ENCODE peak calls at places on chromosomes 13 and 19, in eight cellular contexts. W is ELF-1; U is activated CD4-positive, alpha-beta T cell treated with anti-CD3 and anti-CD28 coated beads, Interleukin-2, amount 50 U/mL, for 48 hours; D is GM03348; V is immature natural killer cell; Y is heart left ventricle; P is T-helper 1 cell; J is tibial nerve. I is an unnamed sample.
A peak's percentile ranks its signal among the peaks of the same experiment; 100 is the strongest.

GRCh38 chr19:28736528-28736927 is 476.4 kb downstream of the UQCRFS1 start:
- DNase-seq in D (no peak), U (no peak), W (no peak), J (no peak), V (no peak), Y (no peak), P (no peak), I (no peak)

GRCh38 chr19:12752056-12752781 is 628 bp downstream of the BEST2 start:
- DNase-seq in D (no peak), W (no peak), V (no peak), U (no peak), P (no peak), Y (no peak), J (no peak), I (no peak)

GRCh38 chr13:112831801-112832200 is 137.2 kb upstream of the MCF2L start:
- DNase-seq in Y (no peak), U (no peak), J (no peak), V (no peak), D (no peak), P (no peak), W (no peak), I (no peak)

GRCh38 chr13:30734434-30734833 is 909 bp upstream of the ALOX5AP start:
- DNase-seq in J (no peak), P (no peak), D (peak; percentile 42), V (no peak), Y (no peak), U (no peak), W (no peak), I (no peak)

GRCh38 chr19:1690570-1691307 is 38.3 kb upstream of the TCF3 start:
- DNase-seq in D (peak; percentile 67), U (peak; percentile 80), W (peak; percentile 75), V (peak; percentile 52), P (no peak), Y (no peak), J (no peak), I (no peak)

GRCh38 chr19:29119582-29119981 is 93.4 kb downstream of the UQCRFS1 start:
- DNase-seq in J (no peak), U (no peak), W (peak; percentile 35), Y (no peak), P (no peak), D (peak; percentile 50), V (no peak), I (no peak)

GRCh38 chr13:99258210-99258860 is at the start of gene GPR18:
- DNase-seq in Y (no peak), P (no peak), U (no peak), D (no peak), W (no peak), J (no peak), V (peak; percentile 65), I (no peak)

GRCh38 chr13:41639237-41639904 is 182.0 kb downstream of the RGCC start:
- DNase-seq in J (no peak), P (no peak), Y (no peak), W (no peak), D (no peak), U (no peak), V (no peak), I (no peak)

GRCh38 chr19:6778386-6778785 is 5.9 kb downstream of the VAV1 start:
- DNase-seq in P (no peak), Y (no peak), U (no peak), D (no peak), J (no peak), V (peak; percentile 31), W (no peak), I (no peak)

GRCh38 chr19:3970313-3970807 is 539 bp downstream of the DAPK3 start:
- DNase-seq in P (no peak), D (no peak), Y (no peak), U (no peak), W (no peak), J (no peak), V (no peak), I (no peak)

GRCh38 chr19:48810151-48810550 is 678 bp downstream of the BCAT2 start:
- DNase-seq in Y (no peak), P (no peak), D (no peak), U (no peak), V (no peak), W (no peak), J (no peak), I (no peak)

GRCh38 chr13:68234278-68234677 is 1004.1 kb upstream of the PCDH9 start:
- DNase-seq in D (no peak), V (no peak), P (no peak), Y (no peak), W (no peak), U (no peak), J (no peak), I (no peak)

GRCh38 chr13:29523199-29523931 is 72.1 kb downstream of the SLC7A1 start:
- DNase-seq in U (no peak), D (peak; percentile 78), W (no peak), J (peak; percentile 63), Y (no peak), P (no peak), V (no peak), I (no peak)

GRCh38 chr19:18140473-18140872 is 12.5 kb upstream of the PIK3R2 start:
- DNase-seq in Y (no peak), P (no peak), J (no peak), D (no peak), W (no peak), U (no peak), V (no peak), I (no peak)

GRCh38 chr19:31223805-31224534 is 125.3 kb downstream of the TSHZ3 start:
- DNase-seq in V (no peak), J (no peak), W (no peak), D (peak; percentile 79), Y (no peak), P (no peak), U (no peak), I (no peak)

GRCh38 chr13:112587767-112588489 is at the start of gene TUBGCP3:
- DNase-seq in U (peak; percentile 80), Y (peak; percentile 93), P (peak; percentile 46), W (peak; percentile 87), V (peak; percentile 79), J (peak; percentile 59), D (peak; percentile 96), I (peak; percentile 33)

GRCh38 chr13:76043882-76044281 is 407.8 kb downstream of the LMO7 start:
- DNase-seq in P (no peak), Y (no peak), U (no peak), D (no peak), V (no peak), W (no peak), J (no peak), I (no peak)

GRCh38 chr19:18784786-18785120 is 6.4 kb downstream of the COMP start:
- DNase-seq in V (no peak), W (no peak), Y (no peak), P (no peak), J (no peak), D (no peak), U (no peak), I (no peak)

GRCh38 chr19:49929121-49929610 is at the start of the genes ATF5 and NUP62:
- DNase-seq in J (peak; percentile 86), Y (peak; percentile 96), P (peak; percentile 82), U (peak; percentile 91), D (peak; percentile 100), W (peak; percentile 91), V (peak; percentile 93), I (peak; percentile 65)

GRCh38 chr19:15464394-15465385 is at the start of gene RASAL3:
- DNase-seq in P (peak; percentile 50), Y (no peak), U (peak; percentile 73), W (no peak), J (no peak), D (no peak), V (peak; percentile 60), I (no peak)

GRCh38 chr19:51714848-51715247 is 8.9 kb downstream of the HAS1 start:
- DNase-seq in P (no peak), Y (no peak), V (no peak), U (no peak), W (no peak), D (no peak), J (no peak), I (no peak)

GRCh38 chr19:53904909-53905308 is 4.2 kb upstream of the CACNG7 start:
- DNase-seq in D (no peak), V (no peak), Y (no peak), W (no peak), J (no peak), P (no peak), U (no peak), I (no peak)

GRCh38 chr13:44854264-44855060 is 134.8 kb downstream of the NUFIP1 start:
- DNase-seq in W (peak; percentile 8), V (no peak), U (no peak), Y (peak; percentile 72), D (no peak), P (no peak), J (no peak), I (no peak)

GRCh38 chr13:49828452-49828851 is 36.0 kb upstream of the KPNA3 start:
- DNase-seq in P (no peak), U (no peak), J (no peak), D (no peak), V (no peak), Y (no peak), W (no peak), I (no peak)

I was measured in smooth muscle cell of the brain vasculature.